ENCODE peak calls at places on chromosome 5, in eight cellular contexts. Q, O, K, J, U, B, T and D are unnamed samples.

GRCh38 chr5:150070277-150070638 is 16.1 kb downstream of the CSF1R start:
- DNase-seq in Q (no peak), O (no peak), K (peak), J (no peak), U (no peak), B (no peak), T (no peak), D (no peak)

GRCh38 chr5:52989781-52990530 is 804 bp downstream of the ITGA2 start:
- DNase-seq in Q (peak), O (peak), K (peak), J (peak), U (peak), B (peak), T (peak), D (no peak)

GRCh38 chr5:79878721-79879336 is 112.2 kb downstream of the MTX3 start:
- DNase-seq in Q (no peak), O (no peak), K (peak), J (peak), U (no peak), B (peak), T (no peak), D (no peak)

GRCh38 chr5:16809816-16810502 is 126.1 kb downstream of the MYO10 start:
- DNase-seq in Q (no peak), O (peak), K (peak), J (no peak), U (peak), B (no peak), T (no peak), D (no peak)

GRCh38 chr5:145936401-145937131 is at the start of gene SH3RF2:
- DNase-seq in Q (peak), O (peak), K (peak), J (no peak), U (peak), B (peak), T (no peak), D (peak)

GRCh38 chr5:635321-636055 is 23.3 kb downstream of the CEP72 start:
- DNase-seq in Q (no peak), O (no peak), K (no peak), J (no peak), U (no peak), B (no peak), T (no peak), D (no peak)

GRCh38 chr5:143402464-143403356 is 776 bp downstream of the NR3C1 start:
- DNase-seq in Q (peak), O (peak), K (peak), J (peak), U (peak), B (peak), T (peak), D (peak)

GRCh38 chr5:74394924-74395880 is 245.3 kb downstream of the ENC1 start:
- DNase-seq in Q (peak), O (peak), K (no peak), J (no peak), U (no peak), B (no peak), T (no peak), D (no peak)

GRCh38 chr5:173714551-173715428 is 98.3 kb upstream of the BOD1 start:
- DNase-seq in Q (no peak), O (peak), K (no peak), J (no peak), U (peak), B (no peak), T (no peak), D (no peak)

GRCh38 chr5:56525117-56525516 is 290.2 kb upstream of the MAP3K1 start:
- DNase-seq in Q (no peak), O (peak), K (no peak), J (no peak), U (peak), B (no peak), T (no peak), D (no peak)

GRCh38 chr5:31911291-31912265 is 262.5 kb downstream of the GOLPH3 start:
- DNase-seq in Q (no peak), O (no peak), K (no peak), J (no peak), U (peak), B (no peak), T (peak), D (no peak)

GRCh38 chr5:104540448-104540847 is 977.9 kb upstream of the NUDT12 start:
- DNase-seq in Q (peak), O (peak), K (no peak), J (no peak), U (peak), B (no peak), T (no peak), D (no peak)

GRCh38 chr5:150595466-150596031 is 44.9 kb upstream of the SYNPO start:
- DNase-seq in Q (no peak), O (no peak), K (peak), J (no peak), U (peak), B (no peak), T (no peak), D (no peak)

GRCh38 chr5:158530111-158530510 is 569.6 kb downstream of the EBF1 start:
- DNase-seq in Q (no peak), O (no peak), K (no peak), J (no peak), U (no peak), B (no peak), T (no peak), D (no peak)

GRCh38 chr5:172487671-172488070 is 33.3 kb upstream of the SH3PXD2B start:
- DNase-seq in Q (no peak), O (no peak), K (no peak), J (no peak), U (no peak), B (no peak), T (no peak), D (no peak)

GRCh38 chr5:177553671-177554429 is 513 bp downstream of the FAM193B start:
- DNase-seq in Q (peak), O (peak), K (peak), J (peak), U (peak), B (peak), T (no peak), D (no peak)

GRCh38 chr5:419970-420369 is 23.0 kb upstream of the EXOC3 start:
- DNase-seq in Q (no peak), O (no peak), K (no peak), J (no peak), U (no peak), B (no peak), T (no peak), D (no peak)

GRCh38 chr5:75677607-75678006 is 39.6 kb downstream of the POC5 start:
- DNase-seq in Q (no peak), O (no peak), K (no peak), J (no peak), U (peak), B (no peak), T (no peak), D (no peak)

GRCh38 chr5:126801992-126802294 is 25.0 kb downstream of the LMNB1 start:
- DNase-seq in Q (no peak), O (peak), K (no peak), J (no peak), U (peak), B (no peak), T (no peak), D (no peak)

GRCh38 chr5:181129601-181130000 is 1.4 kb downstream of the OR2V1 start:
- DNase-seq in Q (no peak), O (no peak), K (no peak), J (no peak), U (no peak), B (no peak), T (no peak), D (no peak)

GRCh38 chr5:80125962-80126480 is 90.9 kb downstream of the THBS4 start:
- DNase-seq in Q (no peak), O (peak), K (no peak), J (no peak), U (peak), B (no peak), T (no peak), D (no peak)

GRCh38 chr5:54753034-54753433 is 232.4 kb downstream of the ESM1 start:
- DNase-seq in Q (no peak), O (no peak), K (no peak), J (no peak), U (peak), B (no peak), T (no peak), D (no peak)

GRCh38 chr5:134435525-134435924 is 23.8 kb upstream of the CDKN2AIPNL start:
- DNase-seq in Q (no peak), O (peak), K (no peak), J (no peak), U (peak), B (no peak), T (no peak), D (no peak)

GRCh38 chr5:75368391-75368790 is 31.4 kb downstream of the HMGCR start:
- DNase-seq in Q (no peak), O (no peak), K (no peak), J (no peak), U (peak), B (no peak), T (no peak), D (no peak)

GRCh38 chr5:176769911-176770310 is 40.4 kb upstream of the UNC5A start:
- DNase-seq in Q (no peak), O (no peak), K (no peak), J (no peak), U (no peak), B (no peak), T (no peak), D (no peak)

GRCh38 chr5:145906401-145906800 is 30.0 kb upstream of the SH3RF2 start:
- DNase-seq in Q (no peak), O (no peak), K (no peak), J (no peak), U (no peak), B (no peak), T (no peak), D (no peak)

GRCh38 chr5:36146390-36146789 is 5.3 kb downstream of the LMBRD2 start:
- DNase-seq in Q (no peak), O (no peak), K (no peak), J (no peak), U (no peak), B (no peak), T (no peak), D (no peak)

GRCh38 chr5:85132269-85132668 is 747.6 kb upstream of the EDIL3 start:
- DNase-seq in Q (no peak), O (no peak), K (no peak), J (no peak), U (peak), B (no peak), T (no peak), D (no peak)

GRCh38 chr5:23314827-23315226 is 192.6 kb upstream of the PRDM9 start:
- DNase-seq in Q (no peak), O (no peak), K (no peak), J (no peak), U (peak), B (no peak), T (no peak), D (no peak)

GRCh38 chr5:123776761-123777160 is 264.8 kb downstream of the CSNK1G3 start:
- DNase-seq in Q (no peak), O (peak), K (no peak), J (no peak), U (peak), B (no peak), T (no peak), D (no peak)

GRCh38 chr5:77425998-77426659 is 66.0 kb downstream of the WDR41 start:
- DNase-seq in Q (no peak), O (no peak), K (no peak), J (no peak), U (peak), B (no peak), T (no peak), D (no peak)

GRCh38 chr5:137629646-137630045 is 106.2 kb downstream of the KLHL3 start:
- DNase-seq in Q (no peak), O (peak), K (peak), J (peak), U (peak), B (peak), T (no peak), D (no peak)

GRCh38 chr5:168585119-168585912 is 6.1 kb upstream of the PANK3 start:
- DNase-seq in Q (no peak), O (no peak), K (no peak), J (no peak), U (no peak), B (no peak), T (no peak), D (no peak)

GRCh38 chr5:87944553-87945320 is 323.9 kb downstream of the TMEM161B start:
- DNase-seq in Q (peak), O (no peak), K (no peak), J (no peak), U (peak), B (peak), T (peak), D (no peak)

GRCh38 chr5:180639743-180640300 is 9.6 kb downstream of the FLT4 start:
- DNase-seq in Q (no peak), O (no peak), K (no peak), J (no peak), U (no peak), B (no peak), T (no peak), D (peak)

GRCh38 chr5:124783794-124784193 is 37.4 kb upstream of the ZNF608 start:
- DNase-seq in Q (no peak), O (no peak), K (no peak), J (no peak), U (peak), B (no peak), T (no peak), D (no peak)

GRCh38 chr5:172322028-172322965 is 38.7 kb upstream of the UBTD2 start:
- DNase-seq in Q (peak), O (peak), K (no peak), J (no peak), U (no peak), B (no peak), T (no peak), D (no peak)